ENCODE peak calls at places on chromosomes 12 and 14, in five cellular contexts. Z is D721Med; M is Peyer's patch; U is GM04503; S is stimulated activated CD4-positive, alpha-beta T cell treated with anti-CD3 and anti-CD28 coated beads, Interleukin-2, amount 100 ng/mL, for 48 hours. G is an unnamed sample.

GRCh38 chr14:96245710-96246534 is 10.1 kb upstream of the BDKRB1 start:
- DNase-seq in U (no peak), Z (no peak), M (no peak), S (no peak), G (no peak)

GRCh38 chr12:130131817-130132216 is 30.4 kb upstream of the FZD10 start:
- DNase-seq in M (no peak), Z (no peak), U (no peak), S (no peak), G (no peak)

GRCh38 chr12:107488666-107489065 is 196.9 kb upstream of the PWP1 start:
- DNase-seq in U (peak), S (no peak), M (no peak), Z (no peak), G (no peak)

GRCh38 chr12:60822601-60823000 is 1226.8 kb downstream of the SLC16A7 start:
- DNase-seq in S (no peak), Z (no peak), M (no peak), U (no peak), G (no peak)

GRCh38 chr12:58924652-58925051 is 4.3 kb upstream of the LRIG3 start:
- DNase-seq in U (no peak), S (no peak), M (no peak), Z (no peak), G (no peak)

GRCh38 chr14:104979758-104980591 is 1.8 kb upstream of the AHNAK2 start:
- DNase-seq in U (no peak), S (no peak), M (no peak), Z (no peak), G (no peak)

GRCh38 chr12:113000433-113000832 is 22.1 kb downstream of the OAS2 start:
- DNase-seq in Z (no peak), M (peak), S (no peak), U (no peak), G (no peak)

GRCh38 chr12:107139787-107140186 is 46.4 kb upstream of the CRY1 start:
- DNase-seq in S (no peak), Z (no peak), U (no peak), M (no peak), G (no peak)

GRCh38 chr12:112686373-112686772 is 105.2 kb upstream of the RPH3A start:
- DNase-seq in U (no peak), M (no peak), S (no peak), Z (no peak), G (no peak)

GRCh38 chr12:1527789-1528188 is 66.6 kb downstream of the FBXL14 start:
- DNase-seq in Z (no peak), S (no peak), U (peak), M (no peak), G (no peak)

GRCh38 chr14:62897057-62897456 is 148.2 kb downstream of the KCNH5 start:
- DNase-seq in M (no peak), U (no peak), Z (no peak), S (no peak), G (no peak)

GRCh38 chr12:101045486-101046474 is 164.3 kb downstream of the SLC5A8 start:
- DNase-seq in S (no peak), Z (no peak), U (no peak), M (no peak), G (no peak)

GRCh38 chr12:42332301-42332894 is 6.4 kb downstream of the PPHLN1 start:
- DNase-seq in U (peak), M (no peak), S (no peak), Z (no peak), G (no peak)

GRCh38 chr14:34628681-34629135 is 1.2 kb downstream of the SNX6 start:
- DNase-seq in Z (no peak), U (no peak), S (no peak), M (peak), G (no peak)

GRCh38 chr12:19411234-19412221 is 27.8 kb upstream of the AEBP2 start:
- DNase-seq in S (no peak), Z (no peak), M (no peak), U (no peak), G (no peak)

GRCh38 chr14:101588990-101589389 is 27.7 kb downstream of the DIO3 start:
- DNase-seq in M (no peak), U (no peak), S (no peak), Z (no peak), G (no peak)

GRCh38 chr14:105043656-105044055 is 21.6 kb downstream of the GPR132 start:
- DNase-seq in Z (no peak), M (no peak), S (no peak), U (no peak), G (no peak)

GRCh38 chr14:33679461-33680225 is 271.2 kb downstream of the EGLN3 start:
- DNase-seq in U (peak), Z (no peak), S (no peak), M (no peak), G (no peak)

G was measured in CD14-positive monocyte.